ENCODE peak calls at places on chromosomes 1 and 21, in five cellular contexts. X is neural crest cell, U is astrocyte of the hippocampus, D is H4, E is RWPE1. T is an unnamed sample.

GRCh38 chr1:205015241-205015640 is 27.8 kb upstream of the CNTN2 start:
- DNase-seq in X (no peak), U (no peak), D (no peak), E (no peak), T (no peak)

GRCh38 chr1:241842565-241842964 is 5.4 kb upstream of the EXO1 start:
- DNase-seq in X (no peak), U (no peak), D (no peak), E (no peak), T (no peak)

GRCh38 chr1:216140650-216141547 is 282.3 kb downstream of the USH2A start:
- DNase-seq in X (no peak), U (no peak), D (no peak), E (no peak), T (no peak)

GRCh38 chr1:26580116-26580515 is 50.6 kb downstream of the RPS6KA1 start:
- DNase-seq in X (no peak), U (no peak), D (no peak), E (no peak), T (no peak)

GRCh38 chr1:201850053-201850397 is 21.1 kb downstream of the IPO9 start:
- DNase-seq in X (no peak), U (peak), D (no peak), E (peak), T (no peak)

GRCh38 chr1:115198938-115199337 is 109.6 kb upstream of the TSPAN2 start:
- DNase-seq in X (no peak), U (no peak), D (peak), E (no peak), T (no peak)

GRCh38 chr1:19925342-19926070 is 2.1 kb upstream of the PLA2G2E start:
- DNase-seq in X (no peak), U (peak), D (peak), E (peak), T (no peak)

GRCh38 chr1:166304131-166304530 is 137.3 kb upstream of the FAM78B start:
- DNase-seq in X (no peak), U (no peak), D (no peak), E (no peak), T (no peak)

GRCh38 chr1:76268341-76268740 is 193.8 kb downstream of the ST6GALNAC3 start:
- DNase-seq in X (no peak), U (peak), D (no peak), E (no peak), T (no peak)

GRCh38 chr1:20349561-20349960 is 58.9 kb downstream of the VWA5B1 start:
- DNase-seq in X (no peak), U (no peak), D (no peak), E (no peak), T (no peak)

GRCh38 chr1:19232526-19232851 is 18.8 kb downstream of the EMC1 start:
- DNase-seq in X (no peak), U (peak), D (no peak), E (no peak), T (no peak)

GRCh38 chr1:173103006-173103405 is 52.3 kb upstream of the TNFSF18 start:
- DNase-seq in X (no peak), U (no peak), D (no peak), E (no peak), T (no peak)

GRCh38 chr1:65872258-65872657 is 79.6 kb downstream of the PDE4B start:
- DNase-seq in X (no peak), U (peak), D (no peak), E (no peak), T (no peak)

GRCh38 chr1:233614173-233614742 is 352 bp downstream of the KCNK1 start:
- DNase-seq in X (peak), U (peak), D (no peak), E (peak), T (peak)

GRCh38 chr1:235873045-235873444 is 6.3 kb upstream of the LYST start:
- DNase-seq in X (no peak), U (no peak), D (no peak), E (no peak), T (no peak)

GRCh38 chr21:46127239-46128105 is 27.9 kb downstream of the FTCD start:
- DNase-seq in X (no peak), U (no peak), D (no peak), E (no peak), T (peak)

GRCh38 chr1:217140041-217140901 is 417.0 kb upstream of the ESRRG start:
- DNase-seq in X (peak), U (no peak), D (no peak), E (no peak), T (peak)